ENCODE peak calls at places on chromosomes 4 and X, in nine cellular contexts. One of them, this sample, is unnamed.

GRCh38 chr4:183411291-183411861 is 33.1 kb upstream of the CDKN2AIP start:
- DNase-seq in hepatocyte: no peak
- DNase-seq in stimulated activated CD4-positive, alpha-beta T cell treated with anti-CD3 and anti-CD28 coated beads, Interleukin-2, amount 100 ng/mL, for 24 hours: no peak
- DNase-seq in NAMALWA: peak; percentile 69
- DNase-seq in germinal center: peak; percentile 17
- DNase-seq in NCI-H1436: no peak
- DNase-seq in hypothalamus: no peak
- DNase-seq in astrocyte of the cerebellum: no peak
- DNase-seq in memory B cell: no peak
- DNase-seq in this sample: no peak

GRCh38 chrX:152814048-152814447 is 16.5 kb downstream of the CETN2 start:
- DNase-seq in hypothalamus: no peak
- DNase-seq in hepatocyte: no peak
- DNase-seq in stimulated activated CD4-positive, alpha-beta T cell treated with anti-CD3 and anti-CD28 coated beads, Interleukin-2, amount 100 ng/mL, for 24 hours: no peak
- DNase-seq in astrocyte of the cerebellum: no peak
- DNase-seq in NAMALWA: no peak
- DNase-seq in germinal center: no peak
- DNase-seq in NCI-H1436: no peak
- DNase-seq in memory B cell: no peak
- DNase-seq in this sample: no peak

GRCh38 chrX:80014141-80014940 is at the start of gene TBX22:
- DNase-seq in stimulated activated CD4-positive, alpha-beta T cell treated with anti-CD3 and anti-CD28 coated beads, Interleukin-2, amount 100 ng/mL, for 24 hours: no peak
- DNase-seq in hypothalamus: no peak
- DNase-seq in hepatocyte: no peak
- DNase-seq in germinal center: no peak
- DNase-seq in NCI-H1436: no peak
- DNase-seq in NAMALWA: no peak
- DNase-seq in astrocyte of the cerebellum: no peak
- DNase-seq in memory B cell: no peak
- DNase-seq in this sample: no peak

GRCh38 chr4:152168960-152169616 is 366.8 kb downstream of the FBXW7 start:
- DNase-seq in astrocyte of the cerebellum: no peak
- DNase-seq in memory B cell: no peak
- DNase-seq in NCI-H1436: no peak
- DNase-seq in hepatocyte: no peak
- DNase-seq in stimulated activated CD4-positive, alpha-beta T cell treated with anti-CD3 and anti-CD28 coated beads, Interleukin-2, amount 100 ng/mL, for 24 hours: no peak
- DNase-seq in hypothalamus: no peak
- DNase-seq in NAMALWA: no peak
- DNase-seq in germinal center: no peak
- DNase-seq in this sample: no peak

GRCh38 chr4:113961322-113961698 is 18.1 kb downstream of the ARSJ start:
- DNase-seq in germinal center: no peak
- DNase-seq in NCI-H1436: no peak
- DNase-seq in NAMALWA: no peak
- DNase-seq in hypothalamus: no peak
- DNase-seq in stimulated activated CD4-positive, alpha-beta T cell treated with anti-CD3 and anti-CD28 coated beads, Interleukin-2, amount 100 ng/mL, for 24 hours: no peak
- DNase-seq in astrocyte of the cerebellum: peak; percentile 71
- DNase-seq in hepatocyte: no peak
- DNase-seq in memory B cell: no peak
- DNase-seq in this sample: no peak

GRCh38 chrX:40094900-40095587 is 2.7 kb downstream of the BCOR start:
- DNase-seq in astrocyte of the cerebellum: no peak
- DNase-seq in stimulated activated CD4-positive, alpha-beta T cell treated with anti-CD3 and anti-CD28 coated beads, Interleukin-2, amount 100 ng/mL, for 24 hours: no peak
- DNase-seq in memory B cell: no peak
- DNase-seq in NAMALWA: no peak
- DNase-seq in hepatocyte: no peak
- DNase-seq in germinal center: no peak
- DNase-seq in hypothalamus: no peak
- DNase-seq in NCI-H1436: no peak
- DNase-seq in this sample: peak; percentile 6

GRCh38 chr4:140839888-140840790 is 84.0 kb upstream of the TBC1D9 start:
- DNase-seq in hepatocyte: peak; percentile 37
- DNase-seq in memory B cell: no peak
- DNase-seq in germinal center: no peak
- DNase-seq in hypothalamus: no peak
- DNase-seq in astrocyte of the cerebellum: peak; percentile 3
- DNase-seq in NCI-H1436: no peak
- DNase-seq in NAMALWA: no peak
- DNase-seq in stimulated activated CD4-positive, alpha-beta T cell treated with anti-CD3 and anti-CD28 coated beads, Interleukin-2, amount 100 ng/mL, for 24 hours: no peak
- DNase-seq in this sample: no peak

GRCh38 chrX:16148896-16149295 is 18.4 kb upstream of the MAGEB17 start:
- DNase-seq in NAMALWA: no peak
- DNase-seq in astrocyte of the cerebellum: no peak
- DNase-seq in memory B cell: no peak
- DNase-seq in NCI-H1436: no peak
- DNase-seq in germinal center: no peak
- DNase-seq in stimulated activated CD4-positive, alpha-beta T cell treated with anti-CD3 and anti-CD28 coated beads, Interleukin-2, amount 100 ng/mL, for 24 hours: no peak
- DNase-seq in hypothalamus: no peak
- DNase-seq in hepatocyte: no peak
- DNase-seq in this sample: no peak

GRCh38 chr4:188975271-188975670 is 836.0 kb downstream of the TRIML1 start:
- DNase-seq in germinal center: no peak
- DNase-seq in memory B cell: no peak
- DNase-seq in NAMALWA: no peak
- DNase-seq in stimulated activated CD4-positive, alpha-beta T cell treated with anti-CD3 and anti-CD28 coated beads, Interleukin-2, amount 100 ng/mL, for 24 hours: no peak
- DNase-seq in NCI-H1436: no peak
- DNase-seq in astrocyte of the cerebellum: no peak
- DNase-seq in hypothalamus: no peak
- DNase-seq in hepatocyte: no peak
- DNase-seq in this sample: no peak

GRCh38 chr4:141538001-141538400 is 98.4 kb upstream of the IL15 start:
- DNase-seq in hepatocyte: no peak
- DNase-seq in germinal center: no peak
- DNase-seq in hypothalamus: no peak
- DNase-seq in memory B cell: no peak
- DNase-seq in NAMALWA: no peak
- DNase-seq in stimulated activated CD4-positive, alpha-beta T cell treated with anti-CD3 and anti-CD28 coated beads, Interleukin-2, amount 100 ng/mL, for 24 hours: no peak
- DNase-seq in astrocyte of the cerebellum: no peak
- DNase-seq in NCI-H1436: no peak
- DNase-seq in this sample: no peak

GRCh38 chr4:145739840-145740239 is 59.9 kb downstream of the C4orf51 start:
- DNase-seq in astrocyte of the cerebellum: no peak
- DNase-seq in NAMALWA: no peak
- DNase-seq in germinal center: no peak
- DNase-seq in NCI-H1436: no peak
- DNase-seq in stimulated activated CD4-positive, alpha-beta T cell treated with anti-CD3 and anti-CD28 coated beads, Interleukin-2, amount 100 ng/mL, for 24 hours: no peak
- DNase-seq in memory B cell: no peak
- DNase-seq in hepatocyte: peak; percentile 48
- DNase-seq in hypothalamus: no peak
- DNase-seq in this sample: no peak

GRCh38 chr4:18391370-18391728 is 369.8 kb upstream of the LCORL start:
- DNase-seq in astrocyte of the cerebellum: no peak
- DNase-seq in NAMALWA: no peak
- DNase-seq in hypothalamus: no peak
- DNase-seq in stimulated activated CD4-positive, alpha-beta T cell treated with anti-CD3 and anti-CD28 coated beads, Interleukin-2, amount 100 ng/mL, for 24 hours: no peak
- DNase-seq in germinal center: no peak
- DNase-seq in hepatocyte: no peak
- DNase-seq in NCI-H1436: no peak
- DNase-seq in memory B cell: no peak
- DNase-seq in this sample: no peak

GRCh38 chr4:38237139-38237538 is 276.9 kb downstream of the PTTG2 start:
- DNase-seq in astrocyte of the cerebellum: peak; percentile 60
- DNase-seq in NAMALWA: no peak
- DNase-seq in hypothalamus: no peak
- DNase-seq in germinal center: no peak
- DNase-seq in hepatocyte: no peak
- DNase-seq in stimulated activated CD4-positive, alpha-beta T cell treated with anti-CD3 and anti-CD28 coated beads, Interleukin-2, amount 100 ng/mL, for 24 hours: no peak
- DNase-seq in memory B cell: no peak
- DNase-seq in NCI-H1436: no peak
- DNase-seq in this sample: no peak

GRCh38 chrX:153793291-153793690 is 884 bp downstream of the IDH3G start:
- DNase-seq in memory B cell: no peak
- DNase-seq in hepatocyte: no peak
- DNase-seq in NCI-H1436: no peak
- DNase-seq in stimulated activated CD4-positive, alpha-beta T cell treated with anti-CD3 and anti-CD28 coated beads, Interleukin-2, amount 100 ng/mL, for 24 hours: no peak
- DNase-seq in germinal center: no peak
- DNase-seq in NAMALWA: peak; percentile 15
- DNase-seq in astrocyte of the cerebellum: no peak
- DNase-seq in hypothalamus: no peak
- DNase-seq in this sample: no peak

GRCh38 chr4:146932111-146932510 is 13.6 kb downstream of the TTC29 start:
- DNase-seq in NCI-H1436: no peak
- DNase-seq in NAMALWA: no peak
- DNase-seq in memory B cell: no peak
- DNase-seq in germinal center: no peak
- DNase-seq in hypothalamus: no peak
- DNase-seq in stimulated activated CD4-positive, alpha-beta T cell treated with anti-CD3 and anti-CD28 coated beads, Interleukin-2, amount 100 ng/mL, for 24 hours: no peak
- DNase-seq in astrocyte of the cerebellum: no peak
- DNase-seq in hepatocyte: no peak
- DNase-seq in this sample: no peak

GRCh38 chr4:110787781-110788180 is 164.9 kb upstream of the PITX2 start:
- DNase-seq in NCI-H1436: no peak
- DNase-seq in NAMALWA: no peak
- DNase-seq in stimulated activated CD4-positive, alpha-beta T cell treated with anti-CD3 and anti-CD28 coated beads, Interleukin-2, amount 100 ng/mL, for 24 hours: no peak
- DNase-seq in germinal center: no peak
- DNase-seq in hepatocyte: no peak
- DNase-seq in astrocyte of the cerebellum: no peak
- DNase-seq in memory B cell: no peak
- DNase-seq in hypothalamus: no peak
- DNase-seq in this sample: no peak

GRCh38 chr4:73740353-73740778 is at the start of gene CXCL8:
- DNase-seq in memory B cell: no peak
- DNase-seq in NAMALWA: no peak
- DNase-seq in hepatocyte: peak; percentile 24
- DNase-seq in NCI-H1436: no peak
- DNase-seq in hypothalamus: no peak
- DNase-seq in stimulated activated CD4-positive, alpha-beta T cell treated with anti-CD3 and anti-CD28 coated beads, Interleukin-2, amount 100 ng/mL, for 24 hours: no peak
- DNase-seq in astrocyte of the cerebellum: peak; percentile 92
- DNase-seq in germinal center: no peak
- DNase-seq in this sample: no peak

GRCh38 chr4:123997736-123998449 is 601.3 kb downstream of the SPRY1 start:
- DNase-seq in NCI-H1436: no peak
- DNase-seq in astrocyte of the cerebellum: no peak
- DNase-seq in hypothalamus: no peak
- DNase-seq in NAMALWA: no peak
- DNase-seq in hepatocyte: no peak
- DNase-seq in stimulated activated CD4-positive, alpha-beta T cell treated with anti-CD3 and anti-CD28 coated beads, Interleukin-2, amount 100 ng/mL, for 24 hours: no peak
- DNase-seq in memory B cell: no peak
- DNase-seq in germinal center: no peak
- DNase-seq in this sample: no peak

GRCh38 chrX:54817220-54817820 is 9.8 kb downstream of the MAGED2 start:
- DNase-seq in NCI-H1436: no peak
- DNase-seq in NAMALWA: no peak
- DNase-seq in memory B cell: no peak
- DNase-seq in hepatocyte: peak; percentile 6
- DNase-seq in hypothalamus: no peak
- DNase-seq in germinal center: no peak
- DNase-seq in stimulated activated CD4-positive, alpha-beta T cell treated with anti-CD3 and anti-CD28 coated beads, Interleukin-2, amount 100 ng/mL, for 24 hours: no peak
- DNase-seq in astrocyte of the cerebellum: no peak
- DNase-seq in this sample: no peak

GRCh38 chr4:142565771-142566170 is 280.3 kb downstream of the INPP4B start:
- DNase-seq in NCI-H1436: no peak
- DNase-seq in hypothalamus: no peak
- DNase-seq in germinal center: no peak
- DNase-seq in memory B cell: no peak
- DNase-seq in stimulated activated CD4-positive, alpha-beta T cell treated with anti-CD3 and anti-CD28 coated beads, Interleukin-2, amount 100 ng/mL, for 24 hours: no peak
- DNase-seq in astrocyte of the cerebellum: no peak
- DNase-seq in hepatocyte: no peak
- DNase-seq in NAMALWA: no peak
- DNase-seq in this sample: no peak

GRCh38 chr4:123547167-123547817 is 150.7 kb downstream of the SPRY1 start:
- DNase-seq in astrocyte of the cerebellum: no peak
- DNase-seq in memory B cell: no peak
- DNase-seq in NAMALWA: no peak
- DNase-seq in hypothalamus: no peak
- DNase-seq in hepatocyte: peak; percentile 76
- DNase-seq in NCI-H1436: peak; percentile 79
- DNase-seq in germinal center: no peak
- DNase-seq in stimulated activated CD4-positive, alpha-beta T cell treated with anti-CD3 and anti-CD28 coated beads, Interleukin-2, amount 100 ng/mL, for 24 hours: no peak
- DNase-seq in this sample: no peak

GRCh38 chr4:174016251-174016650 is 267.2 kb downstream of the FBXO8 start:
- DNase-seq in NCI-H1436: no peak
- DNase-seq in memory B cell: no peak
- DNase-seq in stimulated activated CD4-positive, alpha-beta T cell treated with anti-CD3 and anti-CD28 coated beads, Interleukin-2, amount 100 ng/mL, for 24 hours: no peak
- DNase-seq in astrocyte of the cerebellum: no peak
- DNase-seq in hepatocyte: no peak
- DNase-seq in germinal center: no peak
- DNase-seq in hypothalamus: no peak
- DNase-seq in NAMALWA: no peak
- DNase-seq in this sample: no peak

GRCh38 chrX:102345916-102346315 is 93.9 kb downstream of the NXF2B start:
- DNase-seq in NAMALWA: peak; percentile 56
- DNase-seq in NCI-H1436: no peak
- DNase-seq in memory B cell: peak; percentile 70
- DNase-seq in hypothalamus: no peak
- DNase-seq in astrocyte of the cerebellum: peak; percentile 13
- DNase-seq in stimulated activated CD4-positive, alpha-beta T cell treated with anti-CD3 and anti-CD28 coated beads, Interleukin-2, amount 100 ng/mL, for 24 hours: peak; percentile 71
- DNase-seq in germinal center: peak; percentile 1
- DNase-seq in hepatocyte: peak; percentile 69
- DNase-seq in this sample: peak; percentile 10

GRCh38 chr4:14853186-14853946 is 148.9 kb upstream of the CPEB2 start:
- DNase-seq in germinal center: no peak
- DNase-seq in astrocyte of the cerebellum: peak; percentile 55
- DNase-seq in memory B cell: no peak
- DNase-seq in NCI-H1436: no peak
- DNase-seq in stimulated activated CD4-positive, alpha-beta T cell treated with anti-CD3 and anti-CD28 coated beads, Interleukin-2, amount 100 ng/mL, for 24 hours: no peak
- DNase-seq in NAMALWA: no peak
- DNase-seq in hypothalamus: no peak
- DNase-seq in hepatocyte: peak; percentile 56
- DNase-seq in this sample: no peak

GRCh38 chrX:95764972-95765451 is 919.6 kb upstream of the DIAPH2 start:
- DNase-seq in NAMALWA: peak; percentile 36
- DNase-seq in astrocyte of the cerebellum: peak; percentile 19
- DNase-seq in NCI-H1436: peak; percentile 9
- DNase-seq in stimulated activated CD4-positive, alpha-beta T cell treated with anti-CD3 and anti-CD28 coated beads, Interleukin-2, amount 100 ng/mL, for 24 hours: no peak
- DNase-seq in hypothalamus: no peak
- DNase-seq in hepatocyte: peak; percentile 75
- DNase-seq in germinal center: no peak
- DNase-seq in memory B cell: no peak
- DNase-seq in this sample: no peak

GRCh38 chr4:175070444-175070843 is 152.3 kb downstream of the ADAM29 start:
- DNase-seq in germinal center: no peak
- DNase-seq in hepatocyte: no peak
- DNase-seq in NCI-H1436: no peak
- DNase-seq in astrocyte of the cerebellum: no peak
- DNase-seq in memory B cell: no peak
- DNase-seq in hypothalamus: no peak
- DNase-seq in NAMALWA: no peak
- DNase-seq in stimulated activated CD4-positive, alpha-beta T cell treated with anti-CD3 and anti-CD28 coated beads, Interleukin-2, amount 100 ng/mL, for 24 hours: no peak
- DNase-seq in this sample: no peak

GRCh38 chr4:26140150-26140898 is 180.5 kb upstream of the RBPJ start:
- DNase-seq in memory B cell: no peak
- DNase-seq in astrocyte of the cerebellum: no peak
- DNase-seq in hepatocyte: no peak
- DNase-seq in hypothalamus: no peak
- DNase-seq in NCI-H1436: no peak
- DNase-seq in NAMALWA: no peak
- DNase-seq in germinal center: no peak
- DNase-seq in stimulated activated CD4-positive, alpha-beta T cell treated with anti-CD3 and anti-CD28 coated beads, Interleukin-2, amount 100 ng/mL, for 24 hours: no peak
- DNase-seq in this sample: no peak

GRCh38 chr4:66059131-66059530 is 388.8 kb upstream of the EPHA5 start:
- DNase-seq in hypothalamus: no peak
- DNase-seq in stimulated activated CD4-positive, alpha-beta T cell treated with anti-CD3 and anti-CD28 coated beads, Interleukin-2, amount 100 ng/mL, for 24 hours: no peak
- DNase-seq in NAMALWA: no peak
- DNase-seq in memory B cell: no peak
- DNase-seq in NCI-H1436: no peak
- DNase-seq in hepatocyte: no peak
- DNase-seq in germinal center: no peak
- DNase-seq in astrocyte of the cerebellum: no peak
- DNase-seq in this sample: no peak

GRCh38 chr4:17577660-17578481 is 873 bp downstream of the LAP3 start:
- DNase-seq in germinal center: peak; percentile 36
- DNase-seq in hepatocyte: peak; percentile 61
- DNase-seq in NCI-H1436: no peak
- DNase-seq in NAMALWA: peak; percentile 44
- DNase-seq in memory B cell: peak; percentile 11
- DNase-seq in stimulated activated CD4-positive, alpha-beta T cell treated with anti-CD3 and anti-CD28 coated beads, Interleukin-2, amount 100 ng/mL, for 24 hours: peak; percentile 44
- DNase-seq in hypothalamus: no peak
- DNase-seq in astrocyte of the cerebellum: no peak
- DNase-seq in this sample: no peak

GRCh38 chr4:138734746-138735145 is 280.8 kb upstream of the NOCT start:
- DNase-seq in hypothalamus: no peak
- DNase-seq in memory B cell: no peak
- DNase-seq in NAMALWA: no peak
- DNase-seq in astrocyte of the cerebellum: peak; percentile 1
- DNase-seq in germinal center: no peak
- DNase-seq in NCI-H1436: no peak
- DNase-seq in stimulated activated CD4-positive, alpha-beta T cell treated with anti-CD3 and anti-CD28 coated beads, Interleukin-2, amount 100 ng/mL, for 24 hours: no peak
- DNase-seq in hepatocyte: peak; percentile 11
- DNase-seq in this sample: no peak

GRCh38 chr4:152102184-152103000 is 341.6 kb upstream of the GATB start:
- DNase-seq in hepatocyte: no peak
- DNase-seq in NAMALWA: no peak
- DNase-seq in hypothalamus: no peak
- DNase-seq in stimulated activated CD4-positive, alpha-beta T cell treated with anti-CD3 and anti-CD28 coated beads, Interleukin-2, amount 100 ng/mL, for 24 hours: no peak
- DNase-seq in NCI-H1436: no peak
- DNase-seq in germinal center: no peak
- DNase-seq in astrocyte of the cerebellum: peak; percentile 26
- DNase-seq in memory B cell: no peak
- DNase-seq in this sample: no peak